ENCODE peak calls at places on chromosome 22, in ten cellular contexts. H is gastrocnemius medialis, D is Peyer's patch, Q is spleen, P is ovary, F is lower leg skin, A is H54, G is heart left ventricle, E is body of pancreas, I is transverse colon. W is an unnamed sample.

GRCh38 chr22:21000987-21001600 is 824 bp downstream of the THAP7 start:
- DNase-seq in H (no peak), D (peak; percentile 28), Q (no peak), P (no peak), F (no peak), A (no peak), G (no peak), E (no peak), I (no peak), W (no peak)

GRCh38 chr22:20524004-20524481 is 16.6 kb downstream of the MED15 start:
- DNase-seq in H (no peak), D (no peak), Q (no peak), P (no peak), F (no peak), A (no peak), G (no peak), E (no peak), I (no peak), W (no peak)

GRCh38 chr22:41197808-41198585 is 7.1 kb upstream of the L3MBTL2 start:
- DNase-seq in H (no peak), D (peak; percentile 58), Q (no peak), P (peak; percentile 38), F (no peak), A (peak; percentile 43), G (no peak), E (peak; percentile 32), I (peak; percentile 56), W (no peak)

GRCh38 chr22:28381427-28382167 is 298.0 kb downstream of the TTC28 start:
- DNase-seq in H (no peak), D (no peak), Q (no peak), P (no peak), F (no peak), A (no peak), G (no peak), E (no peak), I (no peak), W (no peak)

GRCh38 chr22:50148991-50149721 is 21.4 kb upstream of the PANX2 start:
- DNase-seq in H (no peak), D (peak; percentile 68), Q (peak; percentile 93), P (no peak), F (no peak), A (peak; percentile 88), G (peak; percentile 77), E (peak; percentile 75), I (peak; percentile 73), W (peak; percentile 95)

GRCh38 chr22:27387561-27387960 is 414.0 kb downstream of the MN1 start:
- DNase-seq in H (no peak), D (peak; percentile 6), Q (no peak), P (no peak), F (no peak), A (no peak), G (no peak), E (no peak), I (no peak), W (no peak)

GRCh38 chr22:41910599-41911291 is 4.1 kb downstream of the SHISA8 start:
- DNase-seq in H (peak; percentile 29), D (no peak), Q (no peak), P (peak; percentile 66), F (no peak), A (no peak), G (no peak), E (peak; percentile 31), I (no peak), W (no peak)

GRCh38 chr22:28462041-28462440 is 217.6 kb downstream of the TTC28 start:
- DNase-seq in H (no peak), D (no peak), Q (no peak), P (no peak), F (no peak), A (no peak), G (no peak), E (no peak), I (no peak), W (no peak)

DNA sequence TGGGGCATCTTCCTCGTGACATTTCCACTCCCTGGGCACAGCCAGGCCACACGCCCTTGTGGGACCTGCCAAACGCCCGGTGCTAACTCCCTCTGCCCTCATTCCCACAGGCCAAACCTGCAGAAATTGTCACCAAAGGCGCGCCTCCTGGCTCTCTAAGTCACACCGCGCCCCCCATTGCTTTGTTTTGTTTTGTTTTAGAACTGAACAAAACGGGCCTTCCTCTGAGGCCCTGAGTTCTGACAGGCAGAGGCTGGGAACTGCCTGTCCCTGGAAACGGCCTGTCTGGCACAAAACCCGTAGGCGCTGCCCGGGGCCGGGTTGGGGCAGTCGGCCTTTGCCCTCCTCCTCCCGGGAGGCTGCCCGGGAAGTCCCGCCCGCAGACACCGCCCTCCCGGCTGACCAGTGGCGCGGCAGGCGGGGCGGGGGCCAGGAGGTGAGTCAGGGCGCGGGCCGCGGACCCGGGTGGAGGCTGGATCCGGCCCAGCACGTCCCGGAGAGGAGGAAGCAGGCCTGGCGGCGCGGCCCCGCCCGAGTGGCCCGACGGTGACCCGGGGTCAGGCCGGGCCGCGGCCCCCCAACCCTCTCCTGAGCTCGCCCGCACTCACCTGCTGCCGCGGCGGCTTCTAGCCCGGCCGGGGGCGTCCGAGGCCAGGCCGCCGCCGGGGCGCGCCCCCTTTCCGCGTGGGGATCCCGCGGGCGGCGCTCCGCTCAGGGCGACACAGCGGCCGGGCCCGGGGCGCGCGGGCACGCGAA is 465 bp downstream of the SUN2 start:
- DNase-seq in H (peak; percentile 94), D (peak; percentile 69), Q (peak; percentile 98), P (peak; percentile 94), F (peak; percentile 86), A (peak; percentile 88), G (peak; percentile 97), E (peak; percentile 96), I (peak; percentile 95), W (peak; percentile 54)
- TF ChIP-seq POLR2A in H (peak; percentile 85), D (peak; percentile 93), Q (no peak), P (no peak), F (no peak), A (peak; percentile 37), G (peak; percentile 45), E (peak; percentile 80), I (peak; percentile 83), W (no peak)

GRCh38 chr22:45893516-45893915 is 83.4 kb downstream of the WNT7B start:
- DNase-seq in H (no peak), D (no peak), Q (no peak), P (no peak), F (no peak), A (no peak), G (no peak), E (no peak), I (no peak), W (no peak)

GRCh38 chr22:45895436-45896152 is 81.4 kb downstream of the WNT7B start:
- DNase-seq in H (no peak), D (no peak), Q (no peak), P (no peak), F (no peak), A (no peak), G (peak; percentile 55), E (no peak), I (no peak), W (no peak)

GRCh38 chr22:45896961-45897538 is 79.9 kb downstream of the WNT7B start:
- DNase-seq in H (no peak), D (no peak), Q (no peak), P (no peak), F (no peak), A (no peak), G (no peak), E (no peak), I (no peak), W (no peak)

GRCh38 chr22:45897736-45898135 is 79.2 kb downstream of the WNT7B start:
- DNase-seq in H (no peak), D (no peak), Q (no peak), P (no peak), F (no peak), A (no peak), G (no peak), E (no peak), I (no peak), W (no peak)

DNA sequence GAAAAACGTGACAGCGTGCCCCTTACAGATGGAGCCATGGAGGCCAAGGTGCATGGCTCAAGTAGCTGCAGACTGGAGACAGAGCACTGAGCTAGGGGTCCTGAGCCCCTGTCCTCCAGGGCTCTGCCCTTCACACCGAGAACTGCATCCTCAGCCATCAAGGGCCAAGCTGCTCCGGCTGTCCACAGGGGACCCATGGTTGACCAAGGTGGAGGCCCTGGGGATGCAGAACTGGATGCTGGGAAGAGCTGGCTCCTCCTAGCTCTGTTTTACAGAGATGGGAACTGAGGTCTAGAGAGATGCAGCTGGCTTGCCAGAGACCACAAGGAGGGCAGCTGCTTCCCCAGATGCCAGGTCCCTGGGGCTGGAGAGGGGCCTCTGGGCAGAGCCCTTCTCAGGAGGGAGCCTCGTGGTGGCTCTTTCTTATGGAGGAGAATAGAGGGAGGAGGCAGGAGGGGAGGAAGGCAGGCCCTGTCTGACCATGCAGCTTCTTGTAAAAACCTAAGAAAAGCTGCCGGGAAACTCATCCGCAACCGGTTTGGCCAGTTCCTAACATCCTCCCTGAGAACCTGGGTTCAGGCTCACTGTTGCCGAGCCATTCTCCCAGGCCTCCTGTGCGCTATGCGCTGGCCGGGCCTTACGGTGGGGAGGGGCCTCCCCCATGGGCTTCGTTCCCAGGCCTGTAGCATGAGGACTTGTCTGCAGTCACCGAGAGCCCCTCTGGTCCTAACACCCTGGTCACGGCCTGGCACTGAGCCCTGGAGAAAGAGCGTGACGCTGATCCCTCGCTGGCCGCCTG is 80.6 kb downstream of the WNT7B start:
- DNase-seq in H (no peak), D (no peak), Q (no peak), P (no peak), F (no peak), A (no peak), G (no peak), E (no peak), I (no peak), W (no peak)
- TF ChIP-seq POLR2A in H (no peak), D (no peak), Q (no peak), P (no peak), F (no peak), A (no peak), G (no peak), E (no peak), I (no peak), W (no peak)

GRCh38 chr22:23898006-23898974 is 4.1 kb downstream of the MIF start:
- DNase-seq in H (no peak), D (no peak), Q (no peak), P (no peak), F (no peak), A (no peak), G (no peak), E (no peak), I (no peak), W (no peak)

GRCh38 chr22:23896166-23896522 is 2.0 kb downstream of the MIF start:
- DNase-seq in H (no peak), D (no peak), Q (no peak), P (no peak), F (no peak), A (no peak), G (no peak), E (no peak), I (no peak), W (no peak)

GRCh38 chr22:23895599-23896144 is 1.5 kb downstream of the MIF start:
- DNase-seq in H (no peak), D (no peak), Q (no peak), P (no peak), F (no peak), A (no peak), G (no peak), E (no peak), I (no peak), W (no peak)

GRCh38 chr22:23897320-23897719 is 3.1 kb downstream of the MIF start:
- DNase-seq in H (no peak), D (no peak), Q (no peak), P (no peak), F (no peak), A (no peak), G (no peak), E (no peak), I (no peak), W (no peak)

DNA sequence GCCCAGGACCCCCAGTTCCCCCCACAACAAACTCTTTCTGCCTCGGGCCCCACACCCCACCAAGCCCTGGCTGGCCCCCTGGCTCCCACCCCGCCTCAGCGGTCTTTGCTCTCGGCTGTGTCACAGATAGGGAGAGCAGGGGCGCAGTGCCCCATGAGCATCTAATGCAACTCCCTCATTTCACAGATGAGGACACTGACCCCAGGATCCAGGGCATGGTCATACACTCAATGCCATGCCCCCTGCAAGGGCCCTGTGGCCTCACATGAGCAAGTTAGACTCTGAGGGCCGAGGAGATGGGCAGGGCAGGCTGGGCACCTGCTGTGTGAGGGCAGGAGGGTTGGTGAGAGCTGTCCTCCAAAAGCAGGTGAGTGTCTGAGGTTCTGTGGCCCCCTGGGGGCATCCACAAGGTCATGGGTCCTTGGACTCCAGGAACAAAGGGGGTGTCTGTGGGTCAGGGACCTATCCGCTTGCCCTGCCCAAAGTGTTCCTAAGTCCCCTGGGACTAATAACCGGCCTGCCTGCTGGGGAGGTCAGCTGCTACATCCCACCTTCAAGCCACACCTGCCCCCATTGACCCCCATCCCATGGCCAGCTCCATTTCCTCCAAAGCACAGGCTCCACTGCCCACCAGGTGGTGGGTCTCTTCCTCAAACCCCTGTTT is 2.5 kb downstream of the MIF start:
- DNase-seq in H (no peak), D (no peak), Q (no peak), P (no peak), F (no peak), A (no peak), G (no peak), E (no peak), I (no peak), W (no peak)
- TF ChIP-seq POLR2A in H (no peak), D (no peak), Q (no peak), P (no peak), F (no peak), A (no peak), G (no peak), E (no peak), I (no peak), W (no peak)

GRCh38 chr22:43017525-43018290 is 2.8 kb upstream of the PACSIN2 start:
- DNase-seq in H (no peak), D (no peak), Q (no peak), P (no peak), F (no peak), A (no peak), G (no peak), E (no peak), I (no peak), W (no peak)

GRCh38 chr22:43013355-43014061 is 1.4 kb downstream of the PACSIN2 start:
- DNase-seq in H (peak; percentile 60), D (no peak), Q (no peak), P (no peak), F (no peak), A (no peak), G (no peak), E (peak; percentile 33), I (no peak), W (no peak)

GRCh38 chr22:43014062-43014875 is 680 bp downstream of the PACSIN2 start:
- DNase-seq in H (peak; percentile 39), D (peak; percentile 44), Q (peak; percentile 91), P (peak; percentile 66), F (no peak), A (no peak), G (peak; percentile 73), E (peak; percentile 54), I (peak; percentile 59), W (peak; percentile 56)

GRCh38 chr22:43015677-43016042 is 711 bp upstream of the PACSIN2 start:
- DNase-seq in H (no peak), D (no peak), Q (no peak), P (no peak), F (no peak), A (no peak), G (no peak), E (no peak), I (no peak), W (no peak)

GRCh38 chr22:43014876-43015676 is at the start of gene PACSIN2:
- DNase-seq in H (peak; percentile 99), D (peak; percentile 99), Q (peak; percentile 100), P (peak; percentile 100), F (peak; percentile 99), A (peak; percentile 84), G (peak; percentile 100), E (peak; percentile 99), I (peak; percentile 100), W (peak; percentile 100)
- TF ChIP-seq POLR2A in H (peak; percentile 98), D (peak; percentile 98), Q (peak; percentile 90), P (peak; percentile 74), F (peak; percentile 84), A (peak; percentile 68), G (peak; percentile 97), E (peak; percentile 99), I (peak; percentile 99), W (peak; percentile 98)

W was measured in GM12892.